ENCODE peak calls at places on chromosome 9, in four cellular contexts. B is HCT116, M is Caco-2, U is tibial artery. G is an unnamed sample. For H3K4me1, the result is how much of the 10 kb centered on the place peaks cover.

GRCh38 chr9:30120654-30121053 is 2263.8 kb upstream of the ACO1 start:
- DNase-seq in B (no peak), M (no peak), U (no peak), G (no peak)

GRCh38 chr9:74125916-74126315 is 371.2 kb upstream of the RORB start:
- DNase-seq in B (no peak), M (no peak), U (no peak), G (no peak)

GRCh38 chr9:69121155-69122085 is 52.7 kb upstream of the TJP2 start:
- DNase-seq in B (no peak), M (peak), U (peak), G (no peak)

GRCh38 chr9:36486454-36486932 is 86.2 kb upstream of the MELK start:
- DNase-seq in B (no peak), M (no peak), U (peak), G (no peak)

GRCh38 chr9:22649384-22649783 is 202.8 kb downstream of the DMRTA1 start:
- DNase-seq in B (no peak), M (no peak), U (no peak), G (no peak)

GRCh38 chr9:27828908-27829307 is 255.6 kb upstream of the C9orf72 start:
- DNase-seq in B (no peak), M (no peak), U (no peak), G (no peak)

GRCh38 chr9:82281066-82281465 is 292.5 kb downstream of the SPATA31D1 start:
- DNase-seq in B (no peak), M (no peak), U (no peak), G (no peak)

GRCh38 chr9:34289159-34289558 is 39.9 kb downstream of the KIF24 start:
- DNase-seq in B (no peak), M (no peak), U (no peak), G (no peak)

GRCh38 chr9:91305596-91305995 is 56.1 kb downstream of the AUH start:
- DNase-seq in B (no peak), M (no peak), U (no peak), G (no peak)

GRCh38 chr9:129887210-129888084 is 52.2 kb downstream of the USP20 start:
- DNase-seq in B (no peak), M (no peak), U (peak), G (no peak)

GRCh38 chr9:86685556-86685955 is 261.8 kb downstream of the GAS1 start:
- DNase-seq in B (no peak), M (no peak), U (no peak), G (no peak)

GRCh38 chr9:91395106-91395552 is 28.5 kb downstream of the NFIL3 start:
- DNase-seq in B (no peak), M (no peak), U (no peak), G (no peak)

GRCh38 chr9:114226289-114227055 is 71.1 kb downstream of the COL27A1 start:
- DNase-seq in B (no peak), M (no peak), U (no peak), G (no peak)

GRCh38 chr9:34459941-34460340 is 1.3 kb downstream of the DNAI1 start:
- DNase-seq in B (no peak), M (no peak), U (no peak), G (no peak)

GRCh38 chr9:17018001-17018491 is 116.8 kb upstream of the CNTLN start:
- DNase-seq in B (no peak), M (no peak), U (peak), G (no peak)

GRCh38 chr9:35942286-35942685 is 15.7 kb downstream of the OR2S2 start:
- DNase-seq in B (no peak), M (no peak), U (no peak), G (no peak)

GRCh38 chr9:97525451-97525850 is 24.0 kb downstream of the TMOD1 start:
- DNase-seq in B (no peak), M (no peak), U (no peak), G (no peak)

GRCh38 chr9:70911791-70912190 is 209.6 kb downstream of the TRPM3 start:
- DNase-seq in B (no peak), M (no peak), U (no peak), G (no peak)

DNA sequence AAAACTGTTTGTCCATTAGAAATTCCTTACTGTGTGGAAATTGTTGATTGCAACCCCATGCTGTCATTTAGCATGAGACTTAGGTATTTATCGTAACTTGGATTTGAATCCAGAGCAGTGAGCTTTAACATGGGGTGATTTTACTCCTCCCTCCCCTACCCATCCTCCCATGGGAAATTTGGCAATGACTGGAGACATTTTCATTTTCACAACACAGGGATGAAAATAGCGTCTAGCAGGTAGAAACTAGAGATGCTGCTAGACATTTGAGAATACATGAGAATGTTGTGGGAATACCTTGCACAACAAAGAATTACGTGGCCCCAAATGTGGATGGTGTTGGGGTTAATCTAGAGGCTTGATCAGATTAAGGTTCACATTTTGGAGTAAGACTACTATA is 191.3 kb upstream of the MPDZ start:
- DNase-seq in B (no peak), M (no peak), U (no peak), G (no peak)
- H3K4me1 ChIP-seq in B (under half), M (under half), U (under half), G (under half)

GRCh38 chr9:116168231-116168630 is 14.6 kb downstream of the PAPPA start:
- DNase-seq in B (no peak), M (no peak), U (no peak), G (no peak)
- TF ChIP-seq CTCF in B (no peak), M (no peak), U (no peak), G (no peak)

DNA sequence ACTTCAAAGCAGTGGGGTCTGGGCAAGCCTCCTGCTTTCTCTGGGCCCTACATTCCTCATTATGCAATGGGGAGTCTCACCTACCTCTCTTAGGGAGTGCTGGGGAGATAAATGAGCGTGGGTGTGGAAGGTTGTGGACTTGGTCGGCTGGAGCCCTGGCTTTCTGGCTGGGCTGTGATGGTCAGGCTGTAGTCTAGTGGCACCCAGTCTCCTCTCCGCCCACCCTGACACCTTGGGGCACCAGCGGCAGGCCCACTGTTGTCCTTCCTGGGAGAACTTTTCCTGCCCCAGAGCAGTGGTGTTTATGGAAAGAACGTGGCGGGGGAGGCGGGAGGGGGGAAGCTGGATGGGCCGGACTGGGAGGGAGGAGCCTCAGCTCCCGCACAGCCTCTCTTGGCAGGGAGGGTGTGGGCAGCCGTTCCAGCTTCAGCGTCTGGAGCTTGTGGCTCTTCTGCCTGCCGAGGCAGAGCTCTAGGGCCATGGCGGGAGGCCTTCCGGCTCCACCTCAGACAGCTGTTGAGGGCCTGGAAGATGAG is 4.1 kb downstream of the PTGS1 start:
- DNase-seq in B (no peak), M (no peak), U (peak), G (no peak)
- H3K4me1 ChIP-seq in B (under half), M (under half), U (under half), G (under half)

DNA sequence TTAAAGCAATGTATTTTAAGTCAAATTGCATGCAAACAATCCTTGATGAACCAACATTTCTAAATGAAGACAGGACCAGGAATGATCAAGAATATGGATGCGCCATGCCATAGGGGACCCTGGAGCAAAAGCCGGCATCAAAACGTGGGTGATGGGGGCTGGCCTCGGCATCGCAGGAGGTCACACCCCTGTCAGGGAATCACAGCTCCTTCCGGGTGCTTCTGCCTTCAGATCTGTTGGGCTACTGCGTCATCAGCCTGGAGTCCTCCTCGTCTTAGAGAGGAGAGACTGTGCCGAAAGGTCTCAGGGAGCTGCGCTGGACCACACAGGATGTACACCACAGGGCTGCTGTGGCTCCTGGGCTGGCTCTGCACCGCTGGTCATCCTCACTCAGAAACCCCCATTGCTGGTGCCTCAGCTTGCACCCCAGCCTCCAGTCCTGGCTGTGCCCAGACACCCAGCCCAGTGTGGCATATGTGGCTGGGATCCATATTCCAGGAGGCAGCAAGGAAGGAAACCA is 152.9 kb upstream of the PPP1R26 start:
- DNase-seq in B (no peak), M (no peak), U (no peak), G (no peak)
- TF ChIP-seq CTCF in B (no peak), M (no peak), U (no peak), G (no peak)

GRCh38 chr9:99824378-99825157 is 2.9 kb downstream of the NR4A3 start:
- DNase-seq in B (no peak), M (peak), U (no peak), G (no peak)
- H3K4me1 ChIP-seq in B (under half), M (under half), U (under half), G (under half)

DNA sequence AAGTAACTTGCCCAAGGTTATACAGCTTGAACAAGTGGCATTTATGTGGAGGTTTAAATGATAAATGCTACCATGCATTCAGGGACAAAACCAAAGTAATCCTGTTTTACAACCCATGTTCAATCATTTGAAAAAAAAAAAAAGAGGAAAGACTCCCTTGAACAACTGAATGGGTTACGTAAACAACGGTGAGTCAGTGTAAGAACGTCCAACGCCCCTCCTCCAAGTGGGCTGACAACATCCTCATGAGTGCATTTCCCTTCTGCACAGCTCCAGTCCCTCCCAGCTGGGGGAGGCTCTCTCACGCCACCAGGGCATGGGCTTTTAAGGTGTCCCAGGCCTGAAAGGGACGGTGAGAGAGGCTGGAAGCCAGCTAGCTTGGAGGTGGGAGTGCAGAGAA is 90.0 kb downstream of the PRRT1B start:
- DNase-seq in B (peak), M (peak), U (peak), G (peak)
- TF ChIP-seq CTCF in B (no peak), M (peak), U (peak), G (no peak)

GRCh38 chr9:93294011-93294410 is 110.1 kb downstream of the WNK2 start:
- DNase-seq in B (no peak), M (no peak), U (no peak), G (no peak)
- H3K4me1 ChIP-seq in B (under half), M (under half), U (under half), G (under half)

G was measured in Panc1.